ENCODE peak calls at places on chromosomes 6 and 20, in five cellular contexts. Y is astrocyte of the cerebellum, V is fibroblast of pulmonary artery, Q is cardiac muscle cell, A is lower lobe of right lung. C is an unnamed sample.

GRCh38 chr6:30130887-30131862 is 4.8 kb upstream of the TRIM40 start:
- DNase-seq in Y (peak), V (peak), Q (peak), A (peak), C (peak)

GRCh38 chr20:41538810-41539596 is 79.2 kb downstream of the CHD6 start:
- DNase-seq in Y (no peak), V (no peak), Q (no peak), A (no peak), C (no peak)

GRCh38 chr6:1552296-1552761 is 57.4 kb upstream of the FOXC1 start:
- DNase-seq in Y (no peak), V (peak), Q (no peak), A (no peak), C (peak)

GRCh38 chr6:100512203-100512862 is 47.6 kb upstream of the SIM1 start:
- DNase-seq in Y (no peak), V (peak), Q (peak), A (no peak), C (peak)

GRCh38 chr20:50918403-50918802 is 12.8 kb downstream of the ADNP start:
- DNase-seq in Y (no peak), V (peak), Q (no peak), A (no peak), C (peak)

GRCh38 chr20:31617432-31618104 is 12.5 kb downstream of the ID1 start:
- DNase-seq in Y (no peak), V (no peak), Q (no peak), A (no peak), C (no peak)

GRCh38 chr6:132527791-132528190 is 10.3 kb upstream of the TAAR9 start:
- DNase-seq in Y (no peak), V (no peak), Q (no peak), A (no peak), C (no peak)

GRCh38 chr6:8918196-8918595 is 482.9 kb upstream of the SLC35B3 start:
- DNase-seq in Y (no peak), V (no peak), Q (no peak), A (no peak), C (no peak)

GRCh38 chr20:57388953-57389694 is 2.1 kb upstream of the RBM38 start:
- DNase-seq in Y (no peak), V (peak), Q (peak), A (peak), C (peak)

GRCh38 chr6:107679457-107679856 is 144.7 kb downstream of the SCML4 start:
- DNase-seq in Y (no peak), V (peak), Q (peak), A (no peak), C (no peak)

GRCh38 chr6:2725999-2726567 is 24.6 kb downstream of the MYLK4 start:
- DNase-seq in Y (peak), V (peak), Q (no peak), A (no peak), C (peak)

GRCh38 chr20:805713-806112 is 27.8 kb upstream of the FAM110A start:
- DNase-seq in Y (no peak), V (no peak), Q (no peak), A (no peak), C (peak)

GRCh38 chr6:146077992-146078391 is 49.1 kb downstream of the GRM1 start:
- DNase-seq in Y (no peak), V (no peak), Q (no peak), A (no peak), C (no peak)

GRCh38 chr6:34696739-34697543 is at the start of gene ILRUN:
- DNase-seq in Y (peak), V (peak), Q (peak), A (peak), C (peak)

GRCh38 chr6:5203571-5203970 is 57.2 kb downstream of the LYRM4 start:
- DNase-seq in Y (no peak), V (no peak), Q (no peak), A (no peak), C (no peak)

GRCh38 chr6:137724018-137724403 is 143.0 kb upstream of the TNFAIP3 start:
- DNase-seq in Y (no peak), V (no peak), Q (no peak), A (no peak), C (no peak)

GRCh38 chr20:37346526-37347346 is 796 bp downstream of the SRC start:
- DNase-seq in Y (no peak), V (no peak), Q (peak), A (no peak), C (no peak)

GRCh38 chr6:134117409-134117808 is 65.0 kb upstream of the SLC2A12 start:
- DNase-seq in Y (no peak), V (no peak), Q (no peak), A (no peak), C (peak)

GRCh38 chr6:38776515-38776914 is 61.4 kb downstream of the DNAH8 start:
- DNase-seq in Y (no peak), V (no peak), Q (no peak), A (no peak), C (peak)

GRCh38 chr20:20373046-20373706 is 5.3 kb downstream of the INSM1 start:
- DNase-seq in Y (no peak), V (peak), Q (no peak), A (no peak), C (peak)

GRCh38 chr6:115053169-115053860 is 710.5 kb upstream of the HS3ST5 start:
- DNase-seq in Y (no peak), V (no peak), Q (no peak), A (no peak), C (no peak)

GRCh38 chr20:45432294-45432693 is 16.4 kb downstream of the PIGT start:
- DNase-seq in Y (no peak), V (no peak), Q (no peak), A (no peak), C (no peak)

GRCh38 chr6:106116125-106116524 is 30.0 kb downstream of the PRDM1 start:
- DNase-seq in Y (no peak), V (peak), Q (no peak), A (no peak), C (peak)

GRCh38 chr20:44761423-44761822 is 15.8 kb downstream of the KCNK15 start:
- DNase-seq in Y (no peak), V (peak), Q (no peak), A (no peak), C (no peak)

GRCh38 chr6:101396552-101397173 is 3.2 kb downstream of the GRIK2 start:
- DNase-seq in Y (peak), V (peak), Q (peak), A (no peak), C (peak)

DNA sequence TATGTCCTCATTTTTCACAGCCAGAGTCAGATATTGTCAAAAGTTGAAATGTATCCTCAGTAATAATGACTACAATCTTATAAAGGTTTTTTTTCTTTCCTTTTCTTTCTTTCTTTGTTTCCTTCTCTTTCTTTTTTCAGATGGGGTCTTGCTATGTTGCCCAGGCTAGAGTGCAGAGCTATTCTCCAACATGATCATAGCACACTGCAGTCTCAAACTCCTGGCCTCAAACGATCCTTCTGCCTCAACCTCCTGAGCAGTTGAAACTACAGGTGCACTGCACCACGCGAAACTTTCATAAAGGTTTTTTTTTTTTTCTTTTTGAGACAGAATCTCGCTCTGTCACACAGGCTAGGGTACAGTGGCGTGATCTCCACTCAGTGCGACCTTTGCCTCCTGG is 31.1 kb upstream of the FOXA2 start:
- DNase-seq in Y (no peak), V (no peak), Q (no peak), A (no peak), C (no peak)
- H3K4me3 ChIP-seq in Y (no peak), V (no peak), Q (no peak), A (no peak), C (no peak)

DNA sequence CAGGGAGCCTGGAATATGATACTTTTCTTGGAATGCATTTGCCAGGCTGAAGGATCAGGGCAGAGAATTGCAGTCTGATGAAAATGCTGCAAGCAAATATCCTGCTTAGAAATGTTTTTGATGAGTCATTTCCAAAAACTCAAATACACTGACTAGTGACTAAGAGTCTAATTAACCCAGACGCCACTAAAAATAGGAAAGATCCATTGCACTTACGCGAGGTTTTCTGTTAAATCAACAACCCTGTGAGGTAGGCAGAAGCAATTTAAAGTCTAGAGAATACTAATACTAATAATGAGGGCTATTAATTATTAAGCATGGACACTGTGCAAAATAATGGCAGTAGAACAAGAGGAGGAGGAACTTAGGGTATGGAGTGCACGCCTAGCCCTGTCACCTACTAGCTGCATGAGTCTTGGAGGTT is 130.1 kb upstream of the DOK5 start:
- DNase-seq in Y (peak), V (peak), Q (no peak), A (no peak), C (peak)
- TF ChIP-seq CTCF in Y (no peak), V (no peak), Q (no peak), A (no peak), C (no peak)

GRCh38 chr20:49668181-49668877 is 45.3 kb downstream of the B4GALT5 start:
- DNase-seq in Y (no peak), V (no peak), Q (no peak), A (peak), C (no peak)
- H3K4me3 ChIP-seq in Y (no peak), V (no peak), Q (no peak), A (no peak), C (no peak)

GRCh38 chr6:118580585-118581419 is 32.7 kb downstream of the PLN start:
- DNase-seq in Y (peak), V (peak), Q (peak), A (no peak), C (peak)
- TF ChIP-seq CTCF in Y (peak), V (peak), Q (peak), A (peak), C (peak)

DNA sequence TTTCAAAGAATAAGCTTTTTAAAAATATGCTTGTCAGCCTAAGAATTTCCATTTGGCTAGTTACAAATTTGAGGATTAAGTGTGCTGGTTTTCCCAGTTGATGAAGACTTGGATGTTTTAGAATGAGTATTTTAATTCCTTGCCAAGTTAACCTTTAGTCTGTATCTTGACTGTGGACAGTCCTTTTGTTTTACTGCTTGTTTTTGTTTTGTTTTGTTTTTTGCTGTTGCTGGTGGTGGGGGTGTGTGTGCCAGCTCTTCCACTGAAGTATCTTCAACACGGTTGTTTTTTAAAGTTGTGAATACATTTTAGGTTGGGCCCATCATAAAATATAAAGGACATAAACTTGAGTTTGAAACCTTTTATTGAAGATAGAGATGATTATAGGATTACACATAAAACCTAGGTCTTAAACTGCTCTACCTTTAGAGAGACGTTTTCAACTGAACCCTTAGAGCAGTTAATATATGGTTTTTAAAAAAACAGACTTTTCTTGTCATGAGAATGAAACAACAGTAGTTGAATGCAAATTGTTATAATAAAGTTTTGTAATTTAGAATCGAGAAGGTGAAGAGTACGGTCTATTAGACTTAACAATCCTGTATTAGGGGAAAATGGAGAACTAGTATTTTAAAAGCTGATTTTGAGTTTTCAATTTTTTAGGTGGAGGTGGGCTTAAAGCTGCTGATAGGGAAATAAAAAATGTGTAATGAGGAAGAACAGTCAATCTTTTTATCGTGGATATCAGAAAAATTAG is 3.9 kb downstream of the QKI start:
- DNase-seq in Y (no peak), V (no peak), Q (no peak), A (no peak), C (no peak)
- H3K4me3 ChIP-seq in Y (peak), V (peak), Q (peak), A (peak), C (peak)

C was measured in astrocyte of the spinal cord.